ENCODE peak calls at places on chromosomes 3 and 15, in six cellular contexts. U, B, I, R, N and Z are unnamed samples.

GRCh38 chr3:35505181-35505580 is 134.1 kb upstream of the ARPP21 start:
- DNase-seq in I (no peak), R (no peak), N (peak), B (no peak), U (no peak), Z (no peak)

GRCh38 chr15:67479781-67480180 is 41.1 kb upstream of the C15orf61 start:
- DNase-seq in R (no peak), B (peak), N (no peak), I (no peak), U (no peak), Z (no peak)

GRCh38 chr3:70383360-70383831 is 71.0 kb upstream of the MDFIC2 start:
- DNase-seq in I (peak), B (no peak), R (no peak), U (no peak), N (no peak), Z (no peak)

GRCh38 chr3:14537590-14538450 is 2.3 kb downstream of the GRIP2 start:
- DNase-seq in U (no peak), N (peak), R (no peak), B (no peak), I (no peak), Z (no peak)

GRCh38 chr15:62071711-62072308 is 5.0 kb downstream of the C2CD4A start:
- DNase-seq in I (no peak), N (no peak), R (no peak), U (no peak), B (no peak), Z (no peak)

GRCh38 chr15:94840794-94841587 is 609.6 kb downstream of the MCTP2 start:
- DNase-seq in U (no peak), R (no peak), B (no peak), I (no peak), N (no peak), Z (no peak)

GRCh38 chr15:100115711-100116090 is 226.1 kb downstream of the ADAMTS17 start:
- DNase-seq in B (no peak), U (no peak), I (peak), N (no peak), R (no peak), Z (no peak)

GRCh38 chr3:60034047-60034446 is 984.2 kb upstream of the CFAP20DC start:
- DNase-seq in N (no peak), B (no peak), I (no peak), U (no peak), R (no peak), Z (no peak)

GRCh38 chr15:43998607-43999006 is 171.8 kb downstream of the WDR76 start:
- DNase-seq in U (no peak), N (no peak), B (no peak), I (no peak), R (peak), Z (peak)

GRCh38 chr3:148642616-148643015 is 55.1 kb upstream of the AGTR1 start:
- DNase-seq in R (no peak), B (no peak), N (no peak), U (no peak), I (no peak), Z (no peak)

GRCh38 chr3:192747145-192747544 is 19.8 kb upstream of the FGF12 start:
- DNase-seq in U (no peak), N (no peak), I (no peak), R (no peak), B (no peak), Z (no peak)

GRCh38 chr15:72604794-72605193 is 49.7 kb upstream of the GOLGA6B start:
- DNase-seq in B (no peak), R (no peak), N (no peak), I (no peak), U (no peak), Z (no peak)

GRCh38 chr15:90774731-90775521 is 57.8 kb downstream of the BLM start:
- DNase-seq in U (no peak), N (no peak), B (peak), I (peak), R (no peak), Z (no peak)

GRCh38 chr15:25716414-25717102 is 146.6 kb downstream of the ATP10A start:
- DNase-seq in N (no peak), I (no peak), U (no peak), R (no peak), B (no peak), Z (no peak)

GRCh38 chr3:16205156-16205870 is 30.8 kb downstream of the GALNT15 start:
- DNase-seq in R (no peak), I (peak), N (no peak), U (no peak), B (no peak), Z (no peak)

GRCh38 chr3:123750659-123751420 is 133.3 kb downstream of the MYLK start:
- DNase-seq in U (no peak), R (no peak), B (peak), N (peak), I (no peak), Z (peak)

GRCh38 chr15:78418239-78418638 is 19.8 kb upstream of the IREB2 start:
- DNase-seq in I (no peak), N (no peak), U (no peak), B (no peak), R (no peak), Z (no peak)

GRCh38 chr3:32996755-32997091 is 45.3 kb downstream of the CCR4 start:
- DNase-seq in B (no peak), R (no peak), I (no peak), U (no peak), N (no peak), Z (no peak)

DNA sequence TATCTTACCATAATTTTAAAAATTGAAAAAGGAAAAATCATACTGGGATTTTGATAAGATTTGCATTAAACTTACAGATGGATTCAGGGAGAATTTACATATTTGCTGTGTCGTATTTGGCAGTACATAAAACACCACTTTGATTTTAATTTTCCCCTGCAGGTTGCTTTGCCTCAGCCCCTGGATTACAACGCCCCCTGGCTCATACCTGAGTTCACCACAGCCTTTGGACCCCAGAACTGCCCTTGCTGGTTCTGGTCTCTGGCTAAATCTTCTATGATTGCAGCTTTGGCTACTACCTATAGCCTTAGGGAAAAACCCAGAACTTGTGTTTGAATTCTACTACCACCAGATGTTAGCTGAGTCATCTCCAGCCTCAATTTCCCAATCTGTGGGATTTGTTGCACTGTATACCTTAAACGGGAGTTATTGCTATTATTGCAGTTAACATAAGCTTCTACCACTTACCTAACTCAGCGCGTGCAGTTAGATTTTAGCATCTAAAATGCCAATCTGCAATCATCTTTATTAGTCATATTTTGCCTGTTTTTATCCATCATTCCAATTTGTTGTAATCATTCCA is 315.7 kb upstream of the GADL1 start:
- DNase-seq in I (no peak), B (no peak), N (no peak), U (no peak), R (no peak), Z (no peak)
- TF ChIP-seq CTCF in I (peak), B (no peak), N (peak), U (no peak), R (no peak), Z (no peak)

GRCh38 chr3:63911901-63912767 is at the start of gene SCAANT1:
- DNase-seq in B (peak), I (no peak), R (peak), U (peak), N (peak), Z (peak)
- TF ChIP-seq CTCF in B (no peak), I (no peak), R (peak), U (peak), N (no peak), Z (no peak)

GRCh38 chr15:63601727-63602185 is 4.6 kb downstream of the FBXL22 start:
- DNase-seq in N (no peak), R (peak), I (no peak), B (no peak), U (no peak), Z (peak)

GRCh38 chr15:63600646-63601025 is 3.4 kb downstream of the FBXL22 start:
- DNase-seq in R (peak), I (peak), B (peak), U (peak), N (peak), Z (peak)

GRCh38 chr15:63600001-63600645 is 2.9 kb downstream of the FBXL22 start:
- DNase-seq in U (no peak), N (no peak), R (no peak), B (no peak), I (no peak), Z (peak)

GRCh38 chr15:63602595-63602994 is 5.4 kb downstream of the FBXL22 start:
- DNase-seq in U (no peak), B (no peak), R (no peak), I (no peak), N (no peak), Z (no peak)

DNA sequence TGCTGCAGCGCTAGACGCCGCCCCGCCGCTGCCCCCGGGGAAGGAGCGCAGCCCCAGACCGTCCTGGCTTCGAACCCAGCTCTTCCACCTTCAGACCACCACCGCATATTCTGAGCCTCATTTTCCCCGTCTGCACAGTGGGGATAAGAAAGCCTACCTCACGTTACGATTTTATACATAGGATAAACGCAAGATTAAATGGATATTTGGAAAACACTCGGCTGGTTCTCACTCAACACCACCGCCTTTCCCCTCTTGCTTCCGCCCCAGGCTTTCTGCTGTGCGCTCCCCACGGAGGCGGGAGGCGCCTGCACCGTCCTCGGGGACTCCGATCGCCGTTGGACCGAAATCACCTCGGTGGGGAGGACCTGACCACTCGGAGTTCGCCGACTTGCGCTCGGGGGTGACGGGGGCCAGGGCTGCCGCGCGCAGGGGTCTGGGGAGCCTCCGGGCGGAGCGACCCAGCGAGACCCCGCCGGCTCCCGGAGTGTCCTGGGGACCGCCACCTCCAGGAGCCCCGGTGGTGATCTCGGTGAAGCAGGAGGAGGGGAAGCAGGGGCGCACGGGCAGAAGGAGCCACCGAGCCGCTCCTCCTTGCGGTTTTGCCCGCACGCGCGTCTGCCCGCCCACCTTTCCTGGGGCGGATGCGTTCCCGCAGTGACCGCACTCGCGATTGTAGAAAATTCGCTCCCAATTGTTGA is 4.0 kb downstream of the FBXL22 start:
- DNase-seq in R (peak), I (no peak), U (no peak), N (no peak), B (no peak), Z (peak)
- TF ChIP-seq CTCF in R (no peak), I (no peak), U (no peak), N (no peak), B (no peak), Z (no peak)

GRCh38 chr3:126348308-126348920 is 8.8 kb downstream of the KLF15 start:
- DNase-seq in N (peak), R (no peak), U (no peak), I (no peak), B (no peak), Z (no peak)
- TF ChIP-seq CTCF in N (no peak), R (no peak), U (no peak), I (no peak), B (peak), Z (peak)

GRCh38 chr3:159168788-159169187 is 366.9 kb downstream of the MFSD1 start:
- DNase-seq in I (no peak), U (no peak), R (no peak), N (no peak), B (no peak), Z (no peak)
- TF ChIP-seq CTCF in I (no peak), U (no peak), R (no peak), N (no peak), B (no peak), Z (no peak)

GRCh38 chr3:113339616-113340244 is 101.6 kb downstream of the CFAP44 start:
- DNase-seq in R (no peak), I (no peak), N (no peak), U (no peak), B (no peak), Z (no peak)
- TF ChIP-seq CTCF in R (no peak), I (no peak), N (peak), U (no peak), B (peak), Z (no peak)

DNA sequence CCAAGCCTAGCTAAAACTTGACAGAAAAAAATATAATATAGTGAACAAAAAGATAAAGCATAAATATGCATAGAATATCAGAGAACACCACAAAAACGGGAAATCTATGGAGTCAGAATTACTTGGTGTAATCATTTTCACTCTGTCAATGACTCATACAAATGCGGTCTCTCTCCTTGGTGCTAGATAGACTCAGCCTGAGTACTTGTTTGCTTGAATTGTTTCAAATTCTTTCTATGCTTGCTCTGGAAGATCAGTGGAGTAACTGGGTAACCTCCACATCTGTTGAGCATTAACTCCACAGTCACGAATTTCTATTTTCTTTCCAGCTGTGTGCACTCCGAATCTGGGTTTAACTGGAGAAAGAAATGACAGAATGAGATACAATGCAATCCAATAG is 760.4 kb downstream of the ZPLD1 start:
- DNase-seq in I (no peak), N (no peak), R (no peak), U (no peak), B (no peak), Z (no peak)
- TF ChIP-seq CTCF in I (no peak), N (no peak), R (no peak), U (no peak), B (no peak), Z (no peak)

GRCh38 chr3:10416730-10417300 is 88.6 kb downstream of the ATP2B2 start:
- DNase-seq in I (no peak), U (no peak), N (no peak), B (no peak), R (no peak), Z (no peak)
- TF ChIP-seq CTCF in I (no peak), U (no peak), N (no peak), B (no peak), R (no peak), Z (no peak)

DNA sequence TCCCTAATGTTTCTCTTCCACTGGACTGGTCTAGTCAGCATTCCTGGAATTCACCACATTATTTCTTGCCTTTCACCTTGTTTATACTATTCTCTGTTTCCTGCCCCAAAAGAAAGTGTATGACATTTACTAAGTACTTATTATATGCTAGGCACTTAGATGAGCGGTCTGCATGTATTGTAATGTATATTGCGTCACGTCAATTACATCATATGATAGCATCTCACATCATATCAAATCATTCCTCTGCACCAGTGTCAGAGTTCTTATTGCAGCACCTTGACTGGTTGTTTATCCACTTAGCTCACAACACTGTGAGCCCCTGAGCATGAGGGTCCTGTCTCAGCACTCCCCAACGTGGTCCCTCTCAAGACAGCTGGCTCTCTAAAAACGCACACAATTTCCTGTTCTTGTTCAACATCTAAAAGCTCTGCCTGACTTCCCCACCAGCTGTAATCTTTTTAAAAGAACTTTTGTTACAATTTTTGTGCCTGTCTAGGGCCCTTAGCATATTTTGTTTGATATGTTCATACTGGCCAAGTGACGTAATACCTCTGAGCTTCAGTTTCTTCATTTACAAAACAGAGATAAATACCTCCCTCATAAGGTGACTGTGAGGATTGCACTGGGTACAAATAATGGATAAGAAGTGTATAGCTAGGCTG is 58.8 kb downstream of the ARHGAP31 start:
- DNase-seq in I (no peak), U (no peak), N (no peak), R (no peak), B (peak), Z (peak)
- TF ChIP-seq CTCF in I (no peak), U (peak), N (peak), R (peak), B (peak), Z (no peak)